ENCODE peak calls at places on chromosomes 13 and 19, in five cellular contexts. One of them, this sample, is unnamed.

GRCh38 chr13:80131204-80131603 is 209.7 kb downstream of the SPRY2 start:
- DNase-seq in SK-N-DZ: peak
- DNase-seq in activated naive CD8-positive, alpha-beta T cell treated with anti-CD3 and anti-CD28 coated beads for 36 hours: no peak
- DNase-seq in HS-27A: no peak
- DNase-seq in AG20443: peak
- DNase-seq in this sample: no peak

GRCh38 chr19:6752257-6753177 is 13.0 kb downstream of the TRIP10 start:
- DNase-seq in activated naive CD8-positive, alpha-beta T cell treated with anti-CD3 and anti-CD28 coated beads for 36 hours: no peak
- DNase-seq in SK-N-DZ: no peak
- DNase-seq in HS-27A: no peak
- DNase-seq in AG20443: no peak
- DNase-seq in this sample: no peak

GRCh38 chr13:39552233-39552632 is 50.8 kb downstream of the LHFPL6 start:
- DNase-seq in SK-N-DZ: no peak
- DNase-seq in activated naive CD8-positive, alpha-beta T cell treated with anti-CD3 and anti-CD28 coated beads for 36 hours: no peak
- DNase-seq in AG20443: no peak
- DNase-seq in HS-27A: no peak
- DNase-seq in this sample: no peak

GRCh38 chr13:113075711-113076110 is 29.9 kb upstream of the F7 start:
- DNase-seq in HS-27A: no peak
- DNase-seq in AG20443: no peak
- DNase-seq in SK-N-DZ: no peak
- DNase-seq in activated naive CD8-positive, alpha-beta T cell treated with anti-CD3 and anti-CD28 coated beads for 36 hours: no peak
- DNase-seq in this sample: no peak

GRCh38 chr19:3175761-3176714 is 2.5 kb upstream of the S1PR4 start:
- DNase-seq in SK-N-DZ: no peak
- DNase-seq in AG20443: peak
- DNase-seq in HS-27A: no peak
- DNase-seq in activated naive CD8-positive, alpha-beta T cell treated with anti-CD3 and anti-CD28 coated beads for 36 hours: no peak
- DNase-seq in this sample: no peak

GRCh38 chr13:34247596-34247995 is 429.6 kb downstream of the RFC3 start:
- DNase-seq in SK-N-DZ: no peak
- DNase-seq in HS-27A: no peak
- DNase-seq in activated naive CD8-positive, alpha-beta T cell treated with anti-CD3 and anti-CD28 coated beads for 36 hours: no peak
- DNase-seq in AG20443: no peak
- DNase-seq in this sample: no peak

GRCh38 chr13:74136089-74136658 is 2.0 kb upstream of the KLF12 start:
- DNase-seq in HS-27A: no peak
- DNase-seq in activated naive CD8-positive, alpha-beta T cell treated with anti-CD3 and anti-CD28 coated beads for 36 hours: peak
- DNase-seq in AG20443: peak
- DNase-seq in SK-N-DZ: no peak
- DNase-seq in this sample: peak

GRCh38 chr19:46031781-46032596 is 8.8 kb downstream of the IGFL4 start:
- DNase-seq in HS-27A: no peak
- DNase-seq in AG20443: no peak
- DNase-seq in activated naive CD8-positive, alpha-beta T cell treated with anti-CD3 and anti-CD28 coated beads for 36 hours: no peak
- DNase-seq in SK-N-DZ: no peak
- DNase-seq in this sample: no peak

GRCh38 chr19:50899549-50899948 is 11.6 kb downstream of the KLK4 start:
- DNase-seq in HS-27A: no peak
- DNase-seq in SK-N-DZ: no peak
- DNase-seq in AG20443: no peak
- DNase-seq in activated naive CD8-positive, alpha-beta T cell treated with anti-CD3 and anti-CD28 coated beads for 36 hours: no peak
- DNase-seq in this sample: no peak

GRCh38 chr19:41189425-41190065 is 3.5 kb upstream of the CYP2S1 start:
- DNase-seq in HS-27A: no peak
- DNase-seq in AG20443: no peak
- DNase-seq in SK-N-DZ: no peak
- DNase-seq in activated naive CD8-positive, alpha-beta T cell treated with anti-CD3 and anti-CD28 coated beads for 36 hours: no peak
- DNase-seq in this sample: no peak

GRCh38 chr13:102395939-102396338 is 5.9 kb downstream of the FGF14 start:
- DNase-seq in SK-N-DZ: no peak
- DNase-seq in AG20443: no peak
- DNase-seq in activated naive CD8-positive, alpha-beta T cell treated with anti-CD3 and anti-CD28 coated beads for 36 hours: no peak
- DNase-seq in HS-27A: no peak
- DNase-seq in this sample: no peak

GRCh38 chr19:33132425-33132824 is 511 bp downstream of the WDR88 start:
- DNase-seq in HS-27A: no peak
- DNase-seq in SK-N-DZ: no peak
- DNase-seq in AG20443: no peak
- DNase-seq in activated naive CD8-positive, alpha-beta T cell treated with anti-CD3 and anti-CD28 coated beads for 36 hours: no peak
- DNase-seq in this sample: no peak

GRCh38 chr13:22049384-22049783 is 378.5 kb downstream of the FGF9 start:
- DNase-seq in SK-N-DZ: no peak
- DNase-seq in HS-27A: no peak
- DNase-seq in activated naive CD8-positive, alpha-beta T cell treated with anti-CD3 and anti-CD28 coated beads for 36 hours: no peak
- DNase-seq in AG20443: peak
- DNase-seq in this sample: no peak

This sample was measured in vagina.